ENCODE peak calls at places on chromosomes 6 and 20, in seven cellular contexts. One of them, this sample, is unnamed.

GRCh38 chr6:5095236-5095635 is 10.1 kb downstream of the PPP1R3G start:
- DNase-seq in uterus: no peak
- DNase-seq in left ventricle myocardium inferior: no peak
- DNase-seq in PC-9: no peak
- DNase-seq in lung: no peak
- DNase-seq in prostate gland: no peak
- DNase-seq in H1: no peak
- DNase-seq in this sample: no peak

GRCh38 chr20:59823030-59823423 is 110.4 kb downstream of the SYCP2 start:
- DNase-seq in uterus: no peak
- DNase-seq in left ventricle myocardium inferior: no peak
- DNase-seq in PC-9: no peak
- DNase-seq in lung: no peak
- DNase-seq in prostate gland: no peak
- DNase-seq in H1: no peak
- DNase-seq in this sample: no peak

GRCh38 chr6:128710305-128710704 is 172.6 kb upstream of the LAMA2 start:
- DNase-seq in uterus: no peak
- DNase-seq in left ventricle myocardium inferior: no peak
- DNase-seq in PC-9: no peak
- DNase-seq in lung: no peak
- DNase-seq in prostate gland: no peak
- DNase-seq in H1: no peak
- DNase-seq in this sample: peak; percentile 5

GRCh38 chr20:56440346-56441007 is 27.9 kb upstream of the RTF2 start:
- DNase-seq in uterus: no peak
- DNase-seq in left ventricle myocardium inferior: no peak
- DNase-seq in PC-9: no peak
- DNase-seq in lung: no peak
- DNase-seq in prostate gland: no peak
- DNase-seq in H1: no peak
- DNase-seq in this sample: no peak

GRCh38 chr6:35508542-35508941 is 4.2 kb downstream of the TULP1 start:
- DNase-seq in uterus: no peak
- DNase-seq in left ventricle myocardium inferior: no peak
- DNase-seq in PC-9: no peak
- DNase-seq in lung: no peak
- DNase-seq in prostate gland: no peak
- DNase-seq in H1: no peak
- DNase-seq in this sample: no peak

GRCh38 chr6:160031442-160031841 is 62.6 kb downstream of the IGF2R start:
- DNase-seq in uterus: no peak
- DNase-seq in left ventricle myocardium inferior: no peak
- DNase-seq in PC-9: no peak
- DNase-seq in lung: peak; percentile 26
- DNase-seq in prostate gland: no peak
- DNase-seq in H1: no peak
- DNase-seq in this sample: no peak

GRCh38 chr6:119497988-119498727 is 148.6 kb upstream of the MAN1A1 start:
- DNase-seq in uterus: no peak
- DNase-seq in left ventricle myocardium inferior: no peak
- DNase-seq in PC-9: no peak
- DNase-seq in lung: no peak
- DNase-seq in prostate gland: no peak
- DNase-seq in H1: no peak
- DNase-seq in this sample: no peak

GRCh38 chr20:54149765-54150264 is 24.0 kb downstream of the CYP24A1 start:
- DNase-seq in uterus: no peak
- DNase-seq in left ventricle myocardium inferior: no peak
- DNase-seq in PC-9: no peak
- DNase-seq in lung: no peak
- DNase-seq in prostate gland: no peak
- DNase-seq in H1: no peak
- DNase-seq in this sample: no peak

GRCh38 chr6:4941782-4942672 is 61.8 kb downstream of the RPP40 start:
- DNase-seq in uterus: peak; percentile 74
- DNase-seq in left ventricle myocardium inferior: no peak
- DNase-seq in PC-9: peak; percentile 80
- DNase-seq in lung: peak; percentile 46
- DNase-seq in prostate gland: no peak
- DNase-seq in H1: no peak
- DNase-seq in this sample: peak; percentile 77

GRCh38 chr6:44932651-44933091 is 395.5 kb upstream of the RUNX2 start:
- DNase-seq in uterus: no peak
- DNase-seq in left ventricle myocardium inferior: no peak
- DNase-seq in PC-9: no peak
- DNase-seq in lung: no peak
- DNase-seq in prostate gland: no peak
- DNase-seq in H1: no peak
- DNase-seq in this sample: no peak

GRCh38 chr6:88262372-88262771 is 96.2 kb upstream of the CNR1 start:
- DNase-seq in uterus: no peak
- DNase-seq in left ventricle myocardium inferior: no peak
- DNase-seq in PC-9: no peak
- DNase-seq in lung: no peak
- DNase-seq in prostate gland: no peak
- DNase-seq in H1: no peak
- DNase-seq in this sample: no peak

GRCh38 chr6:118171852-118172251 is 264.8 kb downstream of the SLC35F1 start:
- DNase-seq in uterus: no peak
- DNase-seq in left ventricle myocardium inferior: no peak
- DNase-seq in PC-9: no peak
- DNase-seq in lung: no peak
- DNase-seq in prostate gland: no peak
- DNase-seq in H1: no peak
- DNase-seq in this sample: peak; percentile 3

GRCh38 chr6:90753820-90754604 is 167.1 kb upstream of the MAP3K7 start:
- DNase-seq in uterus: no peak
- DNase-seq in left ventricle myocardium inferior: no peak
- DNase-seq in PC-9: no peak
- DNase-seq in lung: no peak
- DNase-seq in prostate gland: no peak
- DNase-seq in H1: no peak
- DNase-seq in this sample: no peak

GRCh38 chr6:118565317-118565960 is 17.3 kb downstream of the PLN start:
- DNase-seq in uterus: no peak
- DNase-seq in left ventricle myocardium inferior: no peak
- DNase-seq in PC-9: peak; percentile 3
- DNase-seq in lung: no peak
- DNase-seq in prostate gland: no peak
- DNase-seq in H1: no peak
- DNase-seq in this sample: no peak

DNA sequence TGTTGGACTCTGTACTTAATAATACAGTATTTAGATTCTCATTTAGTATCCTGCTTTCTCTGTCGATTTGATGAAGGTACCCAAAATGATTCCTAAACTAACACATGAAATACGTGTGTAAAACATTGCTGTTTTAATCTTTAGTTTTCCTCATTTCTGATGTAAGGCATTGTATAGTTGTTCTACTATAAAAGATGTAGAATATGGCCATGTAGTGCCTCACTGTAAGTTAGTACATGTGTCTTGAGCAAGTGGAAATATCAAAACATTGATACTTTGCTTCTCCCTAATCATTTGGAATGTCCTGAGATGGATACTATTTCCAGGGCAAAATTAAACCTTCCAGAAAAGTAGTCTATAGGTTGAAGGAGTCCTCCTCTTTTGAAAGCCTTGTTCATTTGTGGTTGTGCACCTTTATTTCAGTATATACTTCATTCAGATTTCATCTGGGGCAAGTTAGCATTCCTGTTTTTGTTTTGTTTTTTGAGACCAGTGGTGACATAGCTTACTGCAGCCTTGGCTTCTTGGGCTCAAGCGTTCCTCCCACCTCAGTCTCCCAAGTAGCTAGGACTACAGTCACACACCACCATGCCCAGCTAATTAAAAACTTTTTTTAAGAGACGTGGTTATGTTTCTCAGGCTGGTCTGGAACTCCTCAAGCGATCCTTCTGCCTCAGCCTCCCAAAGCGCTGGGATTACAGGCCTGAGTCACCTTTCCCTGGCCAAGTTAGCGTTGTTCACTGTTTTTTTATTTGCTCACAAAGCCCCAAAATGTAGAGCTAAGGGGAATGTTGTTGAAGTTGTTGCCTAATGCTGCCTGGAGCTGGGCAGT is 11.6 kb downstream of the SRSF3 start:
- DNase-seq in uterus: no peak
- DNase-seq in left ventricle myocardium inferior: no peak
- DNase-seq in PC-9: no peak
- DNase-seq in lung: no peak
- DNase-seq in prostate gland: no peak
- DNase-seq in H1: no peak
- DNase-seq in this sample: no peak
- H3K27ac ChIP-seq in uterus: peak overlapping the region; percentile 60
- H3K27ac ChIP-seq in left ventricle myocardium inferior: peak overlapping the region; percentile 62
- H3K27ac ChIP-seq in PC-9: no peak overlapping the region
- H3K27ac ChIP-seq in lung: no peak overlapping the region
- H3K27ac ChIP-seq in prostate gland: no peak overlapping the region
- H3K27ac ChIP-seq in H1: no peak overlapping the region
- H3K27ac ChIP-seq in this sample: peak overlapping the region; percentile 83

DNA sequence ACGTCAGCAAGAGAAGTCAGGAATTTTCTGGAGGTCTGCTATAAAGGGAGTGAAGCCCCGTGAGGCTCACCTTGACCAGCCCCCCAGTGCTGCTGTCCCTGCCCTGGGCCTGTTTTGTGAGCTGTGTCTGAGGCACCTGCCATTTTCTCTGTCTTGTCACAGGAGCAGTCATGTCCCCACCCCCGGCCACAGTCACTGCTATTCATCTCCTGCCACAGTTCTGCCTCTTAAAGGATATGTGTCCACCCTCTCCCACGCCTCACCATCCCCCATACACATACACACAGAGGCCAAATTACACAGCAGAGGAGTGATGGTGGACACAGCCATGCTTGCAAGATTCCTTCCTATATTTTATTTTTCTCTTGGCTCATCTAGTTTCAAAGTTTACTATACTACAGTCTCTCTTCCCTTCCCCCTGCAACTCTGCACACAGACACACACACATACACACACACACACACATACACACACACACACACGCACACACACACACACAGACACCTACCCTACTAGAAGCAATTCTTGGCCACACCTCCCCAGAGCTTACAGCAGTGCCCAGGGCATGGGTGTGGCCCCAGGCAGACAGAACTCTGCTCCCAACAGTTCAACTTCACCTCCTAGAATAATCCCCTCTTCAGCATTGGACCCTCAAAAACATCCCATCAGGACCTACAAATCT is 68.7 kb upstream of the TAB2 start:
- DNase-seq in uterus: no peak
- DNase-seq in left ventricle myocardium inferior: no peak
- DNase-seq in PC-9: peak; percentile 14
- DNase-seq in lung: no peak
- DNase-seq in prostate gland: no peak
- DNase-seq in H1: no peak
- DNase-seq in this sample: no peak
- H3K27ac ChIP-seq in uterus: no peak overlapping the region
- H3K27ac ChIP-seq in left ventricle myocardium inferior: no peak overlapping the region
- H3K27ac ChIP-seq in PC-9: no peak overlapping the region
- H3K27ac ChIP-seq in lung: no peak overlapping the region
- H3K27ac ChIP-seq in prostate gland: no peak overlapping the region
- H3K27ac ChIP-seq in H1: no peak overlapping the region
- H3K27ac ChIP-seq in this sample: no peak overlapping the region

GRCh38 chr6:57259064-57259463 is 37.0 kb upstream of the RAB23 start:
- DNase-seq in uterus: no peak
- DNase-seq in left ventricle myocardium inferior: no peak
- DNase-seq in PC-9: no peak
- DNase-seq in lung: no peak
- DNase-seq in prostate gland: no peak
- DNase-seq in H1: no peak
- DNase-seq in this sample: no peak
- H3K27ac ChIP-seq in uterus: peak overlapping the region; percentile 99
- H3K27ac ChIP-seq in left ventricle myocardium inferior: peak overlapping the region; percentile 76
- H3K27ac ChIP-seq in PC-9: no peak overlapping the region
- H3K27ac ChIP-seq in lung: no peak overlapping the region
- H3K27ac ChIP-seq in prostate gland: peak overlapping the region; percentile 63
- H3K27ac ChIP-seq in H1: no peak overlapping the region
- H3K27ac ChIP-seq in this sample: no peak overlapping the region

DNA sequence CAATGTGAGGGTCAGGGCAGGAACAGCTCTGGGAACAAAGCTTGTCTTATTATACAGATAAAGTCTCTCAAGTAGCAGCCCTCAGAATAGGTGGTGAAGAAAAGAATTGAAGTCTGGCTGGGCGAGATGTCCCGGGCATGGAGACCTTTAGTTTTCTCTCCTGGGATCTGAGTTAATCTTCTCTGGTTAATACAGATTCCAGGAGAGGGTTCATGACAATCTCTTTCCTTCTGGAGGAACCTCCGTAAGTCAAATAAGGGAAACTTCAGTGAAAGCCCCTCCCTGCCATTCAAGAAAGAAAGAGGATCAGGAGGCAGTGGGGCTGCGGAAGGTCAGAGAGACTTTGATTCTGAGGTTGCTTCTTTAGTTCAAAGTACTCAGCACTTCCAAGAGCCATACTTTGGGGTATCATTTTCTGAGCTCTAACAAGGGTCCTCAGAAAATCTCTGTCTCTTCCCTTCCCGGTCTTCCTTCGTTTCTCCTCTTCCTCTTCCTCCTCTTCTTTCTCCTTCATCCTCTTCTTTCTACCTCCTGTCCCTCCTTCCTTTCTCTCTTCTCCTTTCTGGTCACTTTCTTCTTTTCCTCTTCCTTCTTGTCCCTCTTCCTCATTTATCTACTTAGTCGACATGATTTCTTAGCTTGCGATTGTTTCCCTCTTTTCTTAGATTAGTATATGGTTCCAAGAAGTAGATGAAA is 4.6 kb upstream of the ZNF184 start:
- DNase-seq in uterus: no peak
- DNase-seq in left ventricle myocardium inferior: no peak
- DNase-seq in PC-9: no peak
- DNase-seq in lung: no peak
- DNase-seq in prostate gland: no peak
- DNase-seq in H1: no peak
- DNase-seq in this sample: no peak
- H3K27ac ChIP-seq in uterus: peak overlapping the region; percentile 99
- H3K27ac ChIP-seq in left ventricle myocardium inferior: peak overlapping the region; percentile 98
- H3K27ac ChIP-seq in PC-9: no peak overlapping the region
- H3K27ac ChIP-seq in lung: no peak overlapping the region
- H3K27ac ChIP-seq in prostate gland: no peak overlapping the region
- H3K27ac ChIP-seq in H1: no peak overlapping the region
- H3K27ac ChIP-seq in this sample: no peak overlapping the region

DNA sequence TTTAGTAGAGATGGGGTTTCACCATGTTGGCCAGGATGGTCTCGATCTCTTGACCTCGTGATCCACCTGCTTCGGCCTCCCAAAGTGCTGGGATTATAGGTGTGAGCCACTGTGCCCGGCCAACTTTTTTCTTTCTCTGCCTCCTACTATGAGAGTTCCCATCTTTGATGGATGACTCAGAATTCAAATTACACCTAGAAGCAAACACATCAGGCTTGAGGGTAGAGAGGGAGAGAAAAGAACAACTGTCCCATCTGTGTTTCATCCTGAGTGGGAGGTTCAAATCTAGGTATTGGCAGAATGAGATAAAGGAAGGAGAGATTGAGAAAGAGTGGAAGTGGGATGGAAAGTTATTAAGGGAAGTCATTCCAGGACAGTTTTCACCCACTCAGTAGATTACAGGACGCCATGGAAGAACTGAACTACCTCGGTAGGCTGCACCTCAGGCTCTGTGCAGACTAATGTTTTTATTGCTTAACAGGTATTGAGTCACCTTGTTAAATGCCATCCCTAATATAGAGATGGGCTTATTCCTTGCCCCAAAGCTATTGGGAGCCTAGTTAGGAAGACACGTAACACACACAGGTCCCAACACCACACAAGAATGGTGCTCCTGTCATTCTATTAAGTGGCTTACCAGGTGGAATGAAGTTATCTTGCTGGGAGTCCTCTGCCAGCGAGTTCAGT is 275.7 kb downstream of the SOX4 start:
- DNase-seq in uterus: no peak
- DNase-seq in left ventricle myocardium inferior: no peak
- DNase-seq in PC-9: no peak
- DNase-seq in lung: no peak
- DNase-seq in prostate gland: no peak
- DNase-seq in H1: no peak
- DNase-seq in this sample: peak; percentile 83
- H3K27ac ChIP-seq in uterus: no peak overlapping the region
- H3K27ac ChIP-seq in left ventricle myocardium inferior: no peak overlapping the region
- H3K27ac ChIP-seq in PC-9: no peak overlapping the region
- H3K27ac ChIP-seq in lung: no peak overlapping the region
- H3K27ac ChIP-seq in prostate gland: no peak overlapping the region
- H3K27ac ChIP-seq in H1: no peak overlapping the region
- H3K27ac ChIP-seq in this sample: peak overlapping the region; percentile 56

This sample was measured in epithelial cell of prostate.